ENCODE peak calls at places on chromosomes 2 and 18, in nine cellular contexts. N is testis, P is OCI-LY7, F is cardiac muscle cell, J is fibroblast of the aortic adventitia, B is K562, Q is A549, S is AG09309, U is HCT116. L is an unnamed sample.

GRCh38 chr2:190791983-190792575 is 88.5 kb upstream of the GLS start:
- DNase-seq in U (no peak), J (no peak), B (no peak), F (no peak), P (no peak), S (no peak), Q (no peak), N (no peak), L (no peak)

GRCh38 chr2:152453129-152453642 is 118.2 kb downstream of the FMNL2 start:
- DNase-seq in P (no peak), B (no peak), N (no peak), F (no peak), Q (no peak), S (no peak), J (no peak), U (no peak), L (no peak)

GRCh38 chr2:223046470-223047053 is 5.4 kb upstream of the KCNE4 start:
- DNase-seq in P (no peak), J (peak), Q (no peak), U (no peak), N (no peak), S (no peak), B (no peak), F (no peak), L (no peak)

GRCh38 chr2:240818293-240818542 is 1.8 kb downstream of the KIF1A start:
- DNase-seq in S (no peak), F (no peak), N (no peak), P (no peak), U (no peak), Q (no peak), J (no peak), B (no peak), L (no peak)

GRCh38 chr2:33660416-33661118 is 61.5 kb upstream of the FAM98A start:
- DNase-seq in S (no peak), J (no peak), Q (no peak), P (no peak), B (no peak), N (no peak), U (no peak), F (no peak), L (no peak)

GRCh38 chr2:240936106-240936505 is 30.0 kb downstream of the CROCC2 start:
- DNase-seq in N (peak), J (no peak), S (no peak), B (no peak), P (no peak), F (no peak), Q (no peak), U (no peak), L (no peak)

GRCh38 chr2:21966139-21966538 is 842.4 kb downstream of the TDRD15 start:
- DNase-seq in B (no peak), N (no peak), U (no peak), P (no peak), J (no peak), F (no peak), S (no peak), Q (no peak), L (no peak)

GRCh38 chr18:66616523-66616983 is 12.7 kb upstream of the CDH19 start:
- DNase-seq in J (no peak), Q (peak), U (no peak), N (peak), F (peak), P (no peak), S (no peak), B (no peak), L (no peak)

GRCh38 chr2:101473581-101473910 is 1.4 kb downstream of the RFX8 start:
- DNase-seq in Q (no peak), J (peak), B (no peak), P (no peak), N (no peak), S (peak), F (no peak), U (no peak), L (no peak)

GRCh38 chr2:219209818-219210571 is 3.4 kb downstream of the ZFAND2B start:
- DNase-seq in N (peak), S (no peak), F (no peak), J (no peak), Q (no peak), U (no peak), B (no peak), P (no peak), L (no peak)

GRCh38 chr2:120448961-120449421 is 103.1 kb downstream of the INHBB start:
- DNase-seq in F (no peak), U (no peak), N (no peak), Q (no peak), P (no peak), J (no peak), S (no peak), B (no peak), L (no peak)

GRCh38 chr2:119384971-119385370 is 18.2 kb downstream of the DBI start:
- DNase-seq in B (no peak), P (no peak), S (no peak), Q (no peak), J (no peak), N (no peak), F (no peak), U (no peak), L (no peak)

GRCh38 chr2:119389615-119390306 is 23.0 kb downstream of the DBI start:
- DNase-seq in S (peak), B (no peak), J (peak), N (peak), Q (no peak), U (no peak), F (no peak), P (no peak), L (no peak)

GRCh38 chr2:119383410-119384140 is 16.8 kb downstream of the DBI start:
- DNase-seq in P (peak), S (no peak), N (no peak), F (peak), J (no peak), B (no peak), Q (no peak), U (no peak), L (no peak)

GRCh38 chr2:119385465-119385864 is 18.7 kb downstream of the DBI start:
- DNase-seq in J (no peak), U (no peak), F (no peak), N (no peak), P (no peak), S (no peak), B (no peak), Q (no peak), L (no peak)

DNA sequence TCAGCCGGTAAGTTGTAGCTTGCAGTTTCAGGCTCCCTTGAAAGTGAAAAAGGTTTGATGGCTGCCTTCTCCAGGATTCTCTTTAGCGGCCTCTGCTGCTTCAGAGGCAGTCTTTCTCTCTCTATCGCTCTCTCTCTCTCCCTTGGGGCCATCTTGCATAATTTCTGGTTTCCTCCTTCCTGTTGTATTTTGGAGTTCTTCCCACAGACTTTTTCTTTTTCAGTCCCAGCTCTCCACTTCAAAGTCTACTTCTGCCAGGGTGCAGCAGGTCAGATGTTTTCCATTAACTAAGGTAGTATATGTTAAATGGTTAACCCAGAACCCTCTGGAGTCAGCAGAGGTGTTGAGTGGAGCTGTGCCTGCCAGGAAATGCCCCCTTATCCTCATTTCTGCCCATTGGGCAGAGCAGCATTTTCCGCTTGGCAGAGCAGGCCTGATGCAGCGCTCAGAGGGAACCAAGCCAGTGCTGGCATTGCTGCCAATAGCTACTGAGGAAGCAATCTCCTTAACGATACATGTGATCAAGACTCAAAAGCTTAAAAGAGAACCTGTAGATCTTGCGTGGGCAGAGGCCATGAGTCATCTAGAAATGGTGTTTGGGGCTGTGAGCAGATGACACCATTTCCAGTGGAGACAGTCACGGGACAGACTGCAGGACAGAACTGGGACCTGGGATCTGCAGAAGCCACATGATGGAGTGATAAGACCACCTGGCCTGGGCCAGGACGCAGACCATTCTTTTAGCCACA is 20.8 kb downstream of the DBI start:
- DNase-seq in N (peak), P (no peak), U (no peak), B (peak), J (peak), S (peak), F (no peak), Q (peak), L (peak)
- TF ChIP-seq CTCF in N (no peak), P (peak), U (no peak), B (no peak), J (peak), S (peak), F (peak), Q (no peak), L (no peak)

DNA sequence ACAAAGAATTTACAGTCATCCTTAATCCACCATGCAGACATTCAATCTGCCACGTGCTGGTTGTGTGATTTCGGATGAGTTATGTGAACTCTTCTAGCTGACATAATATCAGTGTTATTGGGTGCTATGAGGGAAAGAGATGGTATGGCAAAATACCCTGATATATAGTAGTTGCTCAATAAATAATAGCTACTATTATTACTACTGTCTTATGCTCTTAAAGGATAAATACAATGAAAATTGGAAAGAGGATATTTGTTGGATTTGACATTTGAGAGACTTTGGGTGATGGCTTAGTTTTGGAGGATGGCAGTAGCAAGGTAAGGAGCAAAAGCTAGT is 86.5 kb downstream of the MYO3B start:
- DNase-seq in S (no peak), N (no peak), P (no peak), Q (no peak), B (no peak), F (no peak), J (no peak), U (no peak), L (no peak)
- H3K4me3 ChIP-seq in S (no peak), N (no peak), P (no peak), Q (no peak), B (no peak), F (no peak), J (no peak), U (no peak), L (no peak)

GRCh38 chr2:172461591-172462392 is 34.4 kb downstream of the ITGA6 start:
- DNase-seq in S (no peak), J (peak), N (peak), U (no peak), B (peak), F (peak), Q (peak), P (peak), L (no peak)
- TF ChIP-seq CTCF in S (peak), J (peak), N (no peak), U (peak), B (peak), F (peak), Q (peak), P (peak), L (peak)

GRCh38 chr2:46984034-46984433 is 68.4 kb upstream of the MCFD2 start:
- DNase-seq in J (no peak), U (no peak), F (no peak), N (no peak), S (no peak), Q (no peak), B (no peak), P (peak), L (no peak)
- H3K4me3 ChIP-seq in J (no peak), U (no peak), F (no peak), N (no peak), S (no peak), Q (no peak), B (no peak), P (peak), L (no peak)

GRCh38 chr2:169672403-169672802 is 21.8 kb downstream of the CFAP210 start:
- DNase-seq in J (no peak), F (no peak), P (no peak), N (no peak), S (no peak), Q (no peak), U (no peak), B (no peak), L (no peak)

GRCh38 chr2:169673106-169673505 is 21.1 kb downstream of the CFAP210 start:
- DNase-seq in F (no peak), B (no peak), U (no peak), J (no peak), Q (no peak), N (no peak), P (no peak), S (no peak), L (no peak)

GRCh38 chr2:169676850-169677249 is 17.4 kb downstream of the CFAP210 start:
- DNase-seq in N (no peak), Q (no peak), U (no peak), F (no peak), J (no peak), P (no peak), S (no peak), B (no peak), L (no peak)

GRCh38 chr2:169673921-169674320 is 20.3 kb downstream of the CFAP210 start:
- DNase-seq in N (no peak), U (no peak), J (no peak), Q (no peak), F (no peak), B (no peak), S (no peak), P (no peak), L (no peak)

DNA sequence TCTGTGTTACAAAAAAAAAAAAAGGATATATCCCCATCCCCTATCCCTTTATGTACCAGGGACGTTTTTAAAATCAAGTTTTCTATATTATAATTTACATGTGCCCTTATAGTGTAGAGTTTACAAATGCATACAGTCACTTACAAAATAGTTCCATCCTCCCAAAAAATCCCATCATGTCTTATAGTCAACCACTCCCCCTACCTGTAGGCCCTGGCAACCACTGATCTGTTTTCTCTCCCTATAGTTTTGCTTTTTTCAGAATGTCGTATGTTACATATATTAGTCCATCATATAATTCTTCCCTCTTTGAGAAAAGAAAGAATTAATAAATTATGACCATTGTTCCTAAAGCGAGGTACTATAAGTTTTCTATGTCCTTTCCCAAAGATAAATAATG is 17.8 kb downstream of the CFAP210 start:
- DNase-seq in B (no peak), S (no peak), J (no peak), F (no peak), U (no peak), N (no peak), Q (no peak), P (peak), L (no peak)
- TF ChIP-seq CTCF in B (no peak), S (no peak), J (peak), F (peak), U (peak), N (no peak), Q (no peak), P (peak), L (no peak)

DNA sequence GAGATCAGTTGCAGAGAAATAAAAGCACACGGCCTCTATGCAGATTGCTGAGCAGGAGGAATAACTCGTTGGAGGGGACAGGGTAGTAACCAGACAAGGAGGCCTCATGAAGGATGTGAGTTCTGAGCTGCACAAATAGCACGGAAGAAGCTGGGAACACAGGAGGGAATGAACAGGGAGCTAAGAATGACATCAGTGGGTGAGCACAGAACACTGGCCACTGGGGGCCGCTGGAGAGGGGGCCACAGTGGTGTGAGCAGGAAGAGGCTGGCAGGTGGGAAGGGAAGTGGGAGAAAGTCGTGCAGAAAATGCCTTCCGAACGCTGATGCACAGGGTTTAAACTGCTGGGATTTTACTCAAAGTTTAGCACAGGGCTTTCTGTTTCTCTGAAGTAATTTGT is 61.0 kb downstream of the ZAP70 start:
- DNase-seq in Q (no peak), P (peak), N (no peak), F (peak), J (no peak), S (no peak), U (no peak), B (peak), L (no peak)
- H3K4me3 ChIP-seq in Q (no peak), P (no peak), N (no peak), F (no peak), J (no peak), S (no peak), U (no peak), B (no peak), L (no peak)

GRCh38 chr2:232386490-232386739 is 7.9 kb downstream of the ALPP start:
- DNase-seq in Q (no peak), J (no peak), S (no peak), U (no peak), B (no peak), N (no peak), P (no peak), F (no peak), L (no peak)
- TF ChIP-seq CTCF in Q (no peak), J (no peak), S (no peak), U (no peak), B (no peak), N (no peak), P (no peak), F (no peak), L (no peak)